ENCODE peak calls at places on chromosomes 6 and 20, in six cellular contexts. One of them, this sample, is unnamed.

GRCh38 chr20:19211661-19212523 is 550 bp upstream of the SLC24A3 start:
- DNase-seq in SHP77 treated with DMSO at 0.1 percent for 48 hours: no peak
- DNase-seq in GM10248: no peak
- DNase-seq in activated CD8-positive, alpha-beta memory T cell treated with anti-CD3 and anti-CD28 coated beads, Interleukin-2, amount 50 U/mL, for 4 hours: no peak
- DNase-seq in occipital lobe: no peak
- DNase-seq in HepG2: no peak
- DNase-seq in this sample: no peak

GRCh38 chr20:37773260-37773825 is 79.5 kb downstream of the CTNNBL1 start:
- DNase-seq in SHP77 treated with DMSO at 0.1 percent for 48 hours: no peak
- DNase-seq in GM10248: no peak
- DNase-seq in activated CD8-positive, alpha-beta memory T cell treated with anti-CD3 and anti-CD28 coated beads, Interleukin-2, amount 50 U/mL, for 4 hours: no peak
- DNase-seq in occipital lobe: no peak
- DNase-seq in HepG2: no peak
- DNase-seq in this sample: no peak

GRCh38 chr6:33927551-33927950 is 123.7 kb upstream of the MLN start:
- DNase-seq in SHP77 treated with DMSO at 0.1 percent for 48 hours: no peak
- DNase-seq in GM10248: no peak
- DNase-seq in activated CD8-positive, alpha-beta memory T cell treated with anti-CD3 and anti-CD28 coated beads, Interleukin-2, amount 50 U/mL, for 4 hours: no peak
- DNase-seq in occipital lobe: peak
- DNase-seq in HepG2: no peak
- DNase-seq in this sample: peak

GRCh38 chr20:25487975-25488374 is 80.5 kb downstream of the GINS1 start:
- DNase-seq in SHP77 treated with DMSO at 0.1 percent for 48 hours: no peak
- DNase-seq in GM10248: no peak
- DNase-seq in activated CD8-positive, alpha-beta memory T cell treated with anti-CD3 and anti-CD28 coated beads, Interleukin-2, amount 50 U/mL, for 4 hours: no peak
- DNase-seq in occipital lobe: no peak
- DNase-seq in HepG2: no peak
- DNase-seq in this sample: no peak

GRCh38 chr6:5388319-5388718 is 127.0 kb downstream of the FARS2 start:
- DNase-seq in SHP77 treated with DMSO at 0.1 percent for 48 hours: no peak
- DNase-seq in GM10248: no peak
- DNase-seq in activated CD8-positive, alpha-beta memory T cell treated with anti-CD3 and anti-CD28 coated beads, Interleukin-2, amount 50 U/mL, for 4 hours: no peak
- DNase-seq in occipital lobe: no peak
- DNase-seq in HepG2: no peak
- DNase-seq in this sample: no peak

GRCh38 chr6:40326689-40327404 is 260.3 kb downstream of the LRFN2 start:
- DNase-seq in SHP77 treated with DMSO at 0.1 percent for 48 hours: peak
- DNase-seq in GM10248: no peak
- DNase-seq in activated CD8-positive, alpha-beta memory T cell treated with anti-CD3 and anti-CD28 coated beads, Interleukin-2, amount 50 U/mL, for 4 hours: no peak
- DNase-seq in occipital lobe: peak
- DNase-seq in HepG2: no peak
- DNase-seq in this sample: no peak

GRCh38 chr6:6803180-6803978 is 214.9 kb downstream of the LY86 start:
- DNase-seq in SHP77 treated with DMSO at 0.1 percent for 48 hours: no peak
- DNase-seq in GM10248: peak
- DNase-seq in activated CD8-positive, alpha-beta memory T cell treated with anti-CD3 and anti-CD28 coated beads, Interleukin-2, amount 50 U/mL, for 4 hours: no peak
- DNase-seq in occipital lobe: no peak
- DNase-seq in HepG2: no peak
- DNase-seq in this sample: peak

GRCh38 chr6:68038815-68039408 is 596.2 kb upstream of the ADGRB3 start:
- DNase-seq in SHP77 treated with DMSO at 0.1 percent for 48 hours: no peak
- DNase-seq in GM10248: no peak
- DNase-seq in activated CD8-positive, alpha-beta memory T cell treated with anti-CD3 and anti-CD28 coated beads, Interleukin-2, amount 50 U/mL, for 4 hours: no peak
- DNase-seq in occipital lobe: no peak
- DNase-seq in HepG2: no peak
- DNase-seq in this sample: no peak

GRCh38 chr20:32455171-32455900 is 97.2 kb downstream of the ASXL1 start:
- DNase-seq in SHP77 treated with DMSO at 0.1 percent for 48 hours: no peak
- DNase-seq in GM10248: no peak
- DNase-seq in activated CD8-positive, alpha-beta memory T cell treated with anti-CD3 and anti-CD28 coated beads, Interleukin-2, amount 50 U/mL, for 4 hours: no peak
- DNase-seq in occipital lobe: no peak
- DNase-seq in HepG2: no peak
- DNase-seq in this sample: no peak

GRCh38 chr6:141513830-141514229 is 618.9 kb upstream of the GJE1 start:
- DNase-seq in SHP77 treated with DMSO at 0.1 percent for 48 hours: no peak
- DNase-seq in GM10248: no peak
- DNase-seq in activated CD8-positive, alpha-beta memory T cell treated with anti-CD3 and anti-CD28 coated beads, Interleukin-2, amount 50 U/mL, for 4 hours: no peak
- DNase-seq in occipital lobe: no peak
- DNase-seq in HepG2: no peak
- DNase-seq in this sample: no peak

GRCh38 chr6:106939208-106939607 is 35.3 kb downstream of the CD24 start:
- DNase-seq in SHP77 treated with DMSO at 0.1 percent for 48 hours: no peak
- DNase-seq in GM10248: no peak
- DNase-seq in activated CD8-positive, alpha-beta memory T cell treated with anti-CD3 and anti-CD28 coated beads, Interleukin-2, amount 50 U/mL, for 4 hours: no peak
- DNase-seq in occipital lobe: no peak
- DNase-seq in HepG2: no peak
- DNase-seq in this sample: no peak

GRCh38 chr6:90468080-90468479 is 118.8 kb downstream of the MAP3K7 start:
- DNase-seq in SHP77 treated with DMSO at 0.1 percent for 48 hours: no peak
- DNase-seq in GM10248: no peak
- DNase-seq in activated CD8-positive, alpha-beta memory T cell treated with anti-CD3 and anti-CD28 coated beads, Interleukin-2, amount 50 U/mL, for 4 hours: no peak
- DNase-seq in occipital lobe: no peak
- DNase-seq in HepG2: no peak
- DNase-seq in this sample: peak

GRCh38 chr6:38570750-38571149 is 69.0 kb downstream of the BTBD9 start:
- DNase-seq in SHP77 treated with DMSO at 0.1 percent for 48 hours: no peak
- DNase-seq in GM10248: no peak
- DNase-seq in activated CD8-positive, alpha-beta memory T cell treated with anti-CD3 and anti-CD28 coated beads, Interleukin-2, amount 50 U/mL, for 4 hours: no peak
- DNase-seq in occipital lobe: no peak
- DNase-seq in HepG2: no peak
- DNase-seq in this sample: no peak

GRCh38 chr6:1915226-1915625 is 305.5 kb downstream of the FOXC1 start:
- DNase-seq in SHP77 treated with DMSO at 0.1 percent for 48 hours: no peak
- DNase-seq in GM10248: no peak
- DNase-seq in activated CD8-positive, alpha-beta memory T cell treated with anti-CD3 and anti-CD28 coated beads, Interleukin-2, amount 50 U/mL, for 4 hours: no peak
- DNase-seq in occipital lobe: no peak
- DNase-seq in HepG2: no peak
- DNase-seq in this sample: no peak

GRCh38 chr20:44642203-44643153 is 9.0 kb downstream of the ADA start:
- DNase-seq in SHP77 treated with DMSO at 0.1 percent for 48 hours: peak
- DNase-seq in GM10248: peak
- DNase-seq in activated CD8-positive, alpha-beta memory T cell treated with anti-CD3 and anti-CD28 coated beads, Interleukin-2, amount 50 U/mL, for 4 hours: no peak
- DNase-seq in occipital lobe: no peak
- DNase-seq in HepG2: peak
- DNase-seq in this sample: peak

GRCh38 chr6:106735136-106735535 is 105.8 kb downstream of the QRSL1 start:
- DNase-seq in SHP77 treated with DMSO at 0.1 percent for 48 hours: no peak
- DNase-seq in GM10248: no peak
- DNase-seq in activated CD8-positive, alpha-beta memory T cell treated with anti-CD3 and anti-CD28 coated beads, Interleukin-2, amount 50 U/mL, for 4 hours: no peak
- DNase-seq in occipital lobe: no peak
- DNase-seq in HepG2: no peak
- DNase-seq in this sample: no peak

GRCh38 chr6:22657341-22657985 is 88.1 kb downstream of the HDGFL1 start:
- DNase-seq in SHP77 treated with DMSO at 0.1 percent for 48 hours: no peak
- DNase-seq in GM10248: no peak
- DNase-seq in activated CD8-positive, alpha-beta memory T cell treated with anti-CD3 and anti-CD28 coated beads, Interleukin-2, amount 50 U/mL, for 4 hours: no peak
- DNase-seq in occipital lobe: peak
- DNase-seq in HepG2: peak
- DNase-seq in this sample: no peak

GRCh38 chr6:37077459-37078296 is 72.2 kb downstream of the FGD2 start:
- DNase-seq in SHP77 treated with DMSO at 0.1 percent for 48 hours: no peak
- DNase-seq in GM10248: no peak
- DNase-seq in activated CD8-positive, alpha-beta memory T cell treated with anti-CD3 and anti-CD28 coated beads, Interleukin-2, amount 50 U/mL, for 4 hours: no peak
- DNase-seq in occipital lobe: no peak
- DNase-seq in HepG2: no peak
- DNase-seq in this sample: no peak

GRCh38 chr6:131379951-131380350 is 193.1 kb upstream of the ARG1 start:
- DNase-seq in SHP77 treated with DMSO at 0.1 percent for 48 hours: no peak
- DNase-seq in GM10248: no peak
- DNase-seq in activated CD8-positive, alpha-beta memory T cell treated with anti-CD3 and anti-CD28 coated beads, Interleukin-2, amount 50 U/mL, for 4 hours: no peak
- DNase-seq in occipital lobe: no peak
- DNase-seq in HepG2: no peak
- DNase-seq in this sample: peak

GRCh38 chr6:80226699-80227098 is 120.2 kb downstream of the BCKDHB start:
- DNase-seq in SHP77 treated with DMSO at 0.1 percent for 48 hours: no peak
- DNase-seq in GM10248: no peak
- DNase-seq in activated CD8-positive, alpha-beta memory T cell treated with anti-CD3 and anti-CD28 coated beads, Interleukin-2, amount 50 U/mL, for 4 hours: no peak
- DNase-seq in occipital lobe: no peak
- DNase-seq in HepG2: no peak
- DNase-seq in this sample: no peak

GRCh38 chr6:4731996-4732395 is 44.2 kb upstream of the CDYL start:
- DNase-seq in SHP77 treated with DMSO at 0.1 percent for 48 hours: no peak
- DNase-seq in GM10248: no peak
- DNase-seq in activated CD8-positive, alpha-beta memory T cell treated with anti-CD3 and anti-CD28 coated beads, Interleukin-2, amount 50 U/mL, for 4 hours: no peak
- DNase-seq in occipital lobe: no peak
- DNase-seq in HepG2: no peak
- DNase-seq in this sample: no peak

GRCh38 chr6:156686429-156686939 is 90.7 kb upstream of the ARID1B start:
- DNase-seq in SHP77 treated with DMSO at 0.1 percent for 48 hours: peak
- DNase-seq in GM10248: no peak
- DNase-seq in activated CD8-positive, alpha-beta memory T cell treated with anti-CD3 and anti-CD28 coated beads, Interleukin-2, amount 50 U/mL, for 4 hours: peak
- DNase-seq in occipital lobe: no peak
- DNase-seq in HepG2: peak
- DNase-seq in this sample: no peak

This sample was measured in HT1080.